ENCODE peak calls at places on chromosome 13, in five cellular contexts. One of them, this sample, is unnamed.

GRCh38 chr13:79382545-79383275 is 23.3 kb downstream of the RBM26 start:
- DNase-seq in SK-N-SH: no peak
- DNase-seq in GM12878: no peak
- DNase-seq in HepG2: no peak
- DNase-seq in K562: no peak
- DNase-seq in this sample: no peak

GRCh38 chr13:112728375-112729126 is 38.7 kb downstream of the ATP11A start:
- DNase-seq in SK-N-SH: no peak
- DNase-seq in GM12878: no peak
- DNase-seq in HepG2: no peak
- DNase-seq in K562: no peak
- DNase-seq in this sample: no peak

GRCh38 chr13:92589955-92590354 is 636.7 kb upstream of the GPC6 start:
- DNase-seq in SK-N-SH: no peak
- DNase-seq in GM12878: no peak
- DNase-seq in HepG2: no peak
- DNase-seq in K562: no peak
- DNase-seq in this sample: no peak

GRCh38 chr13:50685491-50685890 is 158.0 kb downstream of the DLEU7 start:
- DNase-seq in SK-N-SH: no peak
- DNase-seq in GM12878: no peak
- DNase-seq in HepG2: no peak
- DNase-seq in K562: no peak
- DNase-seq in this sample: no peak

GRCh38 chr13:48000559-48001126 is 430 bp downstream of the SUCLA2 start:
- DNase-seq in SK-N-SH: no peak
- DNase-seq in GM12878: no peak
- DNase-seq in HepG2: no peak
- DNase-seq in K562: peak; percentile 6
- DNase-seq in this sample: peak; percentile 2

GRCh38 chr13:30978981-30979956 is 46.8 kb downstream of the TEX26 start:
- DNase-seq in SK-N-SH: peak; percentile 29
- DNase-seq in GM12878: no peak
- DNase-seq in HepG2: peak; percentile 16
- DNase-seq in K562: peak; percentile 19
- DNase-seq in this sample: no peak

GRCh38 chr13:45063261-45063870 is 56.9 kb upstream of the GTF2F2 start:
- DNase-seq in SK-N-SH: no peak
- DNase-seq in GM12878: no peak
- DNase-seq in HepG2: no peak
- DNase-seq in K562: no peak
- DNase-seq in this sample: peak; percentile 63

GRCh38 chr13:98481511-98481951 is 95.4 kb downstream of the STK24 start:
- DNase-seq in SK-N-SH: no peak
- DNase-seq in GM12878: no peak
- DNase-seq in HepG2: no peak
- DNase-seq in K562: no peak
- DNase-seq in this sample: peak; percentile 30

GRCh38 chr13:59677966-59678814 is 485.5 kb downstream of the DIAPH3 start:
- DNase-seq in SK-N-SH: peak; percentile 55
- DNase-seq in GM12878: no peak
- DNase-seq in HepG2: peak; percentile 42
- DNase-seq in K562: peak; percentile 23
- DNase-seq in this sample: peak; percentile 72

GRCh38 chr13:26656919-26657318 is 99.4 kb downstream of the WASF3 start:
- DNase-seq in SK-N-SH: no peak
- DNase-seq in GM12878: no peak
- DNase-seq in HepG2: peak; percentile 24
- DNase-seq in K562: no peak
- DNase-seq in this sample: peak; percentile 82

GRCh38 chr13:57878291-57878690 is 246.7 kb downstream of the PCDH17 start:
- DNase-seq in SK-N-SH: no peak
- DNase-seq in GM12878: no peak
- DNase-seq in HepG2: no peak
- DNase-seq in K562: no peak
- DNase-seq in this sample: no peak

GRCh38 chr13:35512271-35512920 is 35.9 kb upstream of the MAB21L1 start:
- DNase-seq in SK-N-SH: no peak
- DNase-seq in GM12878: no peak
- DNase-seq in HepG2: no peak
- DNase-seq in K562: no peak
- DNase-seq in this sample: peak; percentile 90

GRCh38 chr13:32134991-32135390 is 103.4 kb downstream of the FRY start:
- DNase-seq in SK-N-SH: no peak
- DNase-seq in GM12878: no peak
- DNase-seq in HepG2: no peak
- DNase-seq in K562: no peak
- DNase-seq in this sample: no peak

GRCh38 chr13:98348476-98348875 is 171.4 kb upstream of the RNF113B start:
- DNase-seq in SK-N-SH: no peak
- DNase-seq in GM12878: no peak
- DNase-seq in HepG2: no peak
- DNase-seq in K562: no peak
- DNase-seq in this sample: no peak

GRCh38 chr13:113015826-113016525 is 47.0 kb downstream of the MCF2L start:
- DNase-seq in SK-N-SH: no peak
- DNase-seq in GM12878: no peak
- DNase-seq in HepG2: no peak
- DNase-seq in K562: no peak
- DNase-seq in this sample: no peak

GRCh38 chr13:23288995-23289394 is 108.2 kb downstream of the SGCG start:
- DNase-seq in SK-N-SH: no peak
- DNase-seq in GM12878: no peak
- DNase-seq in HepG2: no peak
- DNase-seq in K562: no peak
- DNase-seq in this sample: no peak

GRCh38 chr13:44573790-44574465 is 2.2 kb downstream of the TSC22D1 start:
- DNase-seq in SK-N-SH: peak; percentile 27
- DNase-seq in GM12878: no peak
- DNase-seq in HepG2: peak; percentile 11
- DNase-seq in K562: peak; percentile 13
- DNase-seq in this sample: peak; percentile 67

GRCh38 chr13:80684525-80685017 is 343.6 kb upstream of the SPRY2 start:
- DNase-seq in SK-N-SH: no peak
- DNase-seq in GM12878: no peak
- DNase-seq in HepG2: no peak
- DNase-seq in K562: no peak
- DNase-seq in this sample: no peak

GRCh38 chr13:20105161-20105689 is 55.6 kb downstream of the GJA3 start:
- DNase-seq in SK-N-SH: no peak
- DNase-seq in GM12878: no peak
- DNase-seq in HepG2: no peak
- DNase-seq in K562: no peak
- DNase-seq in this sample: no peak

GRCh38 chr13:112926993-112927392 is 42.0 kb upstream of the MCF2L start:
- DNase-seq in SK-N-SH: no peak
- DNase-seq in GM12878: no peak
- DNase-seq in HepG2: no peak
- DNase-seq in K562: no peak
- DNase-seq in this sample: no peak

GRCh38 chr13:51282322-51282721 is 57.2 kb upstream of the SERPINE3 start:
- DNase-seq in SK-N-SH: no peak
- DNase-seq in GM12878: no peak
- DNase-seq in HepG2: no peak
- DNase-seq in K562: no peak
- DNase-seq in this sample: no peak

DNA sequence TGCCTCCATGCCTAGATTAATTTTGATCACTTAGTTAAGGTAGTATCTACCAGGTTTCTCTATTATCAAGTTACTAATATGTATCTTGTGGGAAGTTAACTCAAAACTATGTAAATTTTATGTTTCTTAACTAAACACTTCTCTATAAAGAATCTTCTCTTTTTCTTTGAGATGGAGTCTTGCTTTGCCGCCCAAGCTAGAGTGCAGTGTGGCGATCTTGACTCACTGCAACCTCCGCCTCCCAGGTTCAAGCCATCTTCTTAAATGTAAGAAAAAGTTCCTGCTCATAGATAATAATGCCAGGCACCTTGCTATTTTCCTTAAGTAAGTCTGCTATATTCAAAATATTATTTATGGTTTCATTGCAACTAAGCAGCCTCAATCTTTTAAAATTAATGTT is 58.4 kb downstream of the ELF1 start:
- DNase-seq in SK-N-SH: no peak
- DNase-seq in GM12878: no peak
- DNase-seq in HepG2: no peak
- DNase-seq in K562: no peak
- DNase-seq in this sample: no peak
- H3K27ac ChIP-seq in SK-N-SH: no peak overlapping the region
- H3K27ac ChIP-seq in GM12878: peak overlapping the region; percentile 71
- H3K27ac ChIP-seq in HepG2: no peak overlapping the region
- H3K27ac ChIP-seq in K562: no peak overlapping the region
- H3K27ac ChIP-seq in this sample: no peak overlapping the region

GRCh38 chr13:74045583-74045982 is 88.6 kb downstream of the KLF12 start:
- DNase-seq in SK-N-SH: no peak
- DNase-seq in GM12878: no peak
- DNase-seq in HepG2: no peak
- DNase-seq in K562: no peak
- DNase-seq in this sample: no peak

GRCh38 chr13:74046461-74046860 is 87.7 kb downstream of the KLF12 start:
- DNase-seq in SK-N-SH: no peak
- DNase-seq in GM12878: no peak
- DNase-seq in HepG2: no peak
- DNase-seq in K562: no peak
- DNase-seq in this sample: peak; percentile 51

GRCh38 chr13:74052402-74052928 is 81.7 kb downstream of the KLF12 start:
- DNase-seq in SK-N-SH: no peak
- DNase-seq in GM12878: no peak
- DNase-seq in HepG2: peak; percentile 13
- DNase-seq in K562: no peak
- DNase-seq in this sample: no peak

GRCh38 chr13:74047925-74048324 is 86.3 kb downstream of the KLF12 start:
- DNase-seq in SK-N-SH: no peak
- DNase-seq in GM12878: no peak
- DNase-seq in HepG2: no peak
- DNase-seq in K562: no peak
- DNase-seq in this sample: no peak
- TF ChIP-seq MXI1 in SK-N-SH: no peak
- TF ChIP-seq MXI1 in GM12878: no peak
- TF ChIP-seq MXI1 in HepG2: no peak
- TF ChIP-seq MXI1 in K562: no peak
- TF ChIP-seq MXI1 in this sample: no peak

GRCh38 chr13:102667023-102667422 is 27.8 kb downstream of the METTL21C start:
- DNase-seq in SK-N-SH: no peak
- DNase-seq in GM12878: no peak
- DNase-seq in HepG2: no peak
- DNase-seq in K562: no peak
- DNase-seq in this sample: no peak

GRCh38 chr13:102670130-102670529 is 24.7 kb downstream of the METTL21C start:
- DNase-seq in SK-N-SH: no peak
- DNase-seq in GM12878: no peak
- DNase-seq in HepG2: no peak
- DNase-seq in K562: no peak
- DNase-seq in this sample: no peak

DNA sequence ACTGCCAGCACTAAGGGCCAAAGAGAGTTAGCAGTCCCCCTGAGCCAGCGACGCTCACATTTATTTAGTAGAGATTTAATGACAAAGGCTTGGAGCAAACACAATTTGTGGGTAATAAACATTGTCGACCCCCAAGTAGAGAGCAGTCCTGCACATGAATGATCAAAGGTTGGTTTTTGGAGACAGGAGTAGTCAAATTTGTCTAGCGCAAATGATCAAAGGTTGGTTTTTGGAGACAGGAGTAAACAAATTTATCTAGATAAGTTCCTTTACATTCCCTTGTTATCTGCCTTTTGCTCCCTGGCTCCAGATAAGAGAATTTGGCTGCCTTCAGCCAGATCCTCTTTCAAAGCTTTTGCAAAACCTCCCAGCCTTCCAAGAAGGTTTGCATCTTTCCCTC is 26.9 kb downstream of the METTL21C start:
- DNase-seq in SK-N-SH: no peak
- DNase-seq in GM12878: no peak
- DNase-seq in HepG2: peak; percentile 58
- DNase-seq in K562: no peak
- DNase-seq in this sample: no peak
- H3K27ac ChIP-seq in SK-N-SH: no peak overlapping the region
- H3K27ac ChIP-seq in GM12878: no peak overlapping the region
- H3K27ac ChIP-seq in HepG2: no peak overlapping the region
- H3K27ac ChIP-seq in K562: no peak overlapping the region
- H3K27ac ChIP-seq in this sample: no peak overlapping the region

DNA sequence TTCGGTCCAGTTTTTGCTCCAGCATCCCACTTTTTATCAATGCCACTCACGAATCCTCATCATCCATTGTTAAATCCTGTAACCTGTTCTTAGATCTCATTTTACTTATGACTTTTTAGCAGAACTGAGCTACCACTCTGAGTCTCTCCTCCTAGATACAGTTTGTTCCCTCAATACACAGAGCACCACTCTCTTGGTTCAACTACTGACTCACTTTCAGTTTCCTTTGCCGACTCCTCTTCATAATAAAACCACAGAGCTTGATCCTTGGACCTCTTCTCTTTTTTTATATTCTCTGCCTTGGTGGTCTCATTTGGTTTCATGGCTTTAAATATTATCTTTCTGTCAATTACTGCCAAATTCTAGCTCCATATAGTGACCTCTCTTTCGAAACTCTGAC is 150.3 kb downstream of the SLITRK5 start:
- DNase-seq in SK-N-SH: no peak
- DNase-seq in GM12878: no peak
- DNase-seq in HepG2: no peak
- DNase-seq in K562: no peak
- DNase-seq in this sample: no peak
- TF ChIP-seq MXI1 in SK-N-SH: no peak
- TF ChIP-seq MXI1 in GM12878: no peak
- TF ChIP-seq MXI1 in HepG2: no peak
- TF ChIP-seq MXI1 in K562: no peak
- TF ChIP-seq MXI1 in this sample: no peak

GRCh38 chr13:70249332-70250064 is 141.2 kb upstream of the KLHL1 start:
- DNase-seq in SK-N-SH: no peak
- DNase-seq in GM12878: no peak
- DNase-seq in HepG2: peak; percentile 87
- DNase-seq in K562: no peak
- DNase-seq in this sample: no peak
- H3K27ac ChIP-seq in SK-N-SH: no peak overlapping the region
- H3K27ac ChIP-seq in GM12878: no peak overlapping the region
- H3K27ac ChIP-seq in HepG2: no peak overlapping the region
- H3K27ac ChIP-seq in K562: no peak overlapping the region
- H3K27ac ChIP-seq in this sample: no peak overlapping the region

GRCh38 chr13:114118763-114119123 is 13.7 kb downstream of the RASA3 start:
- DNase-seq in SK-N-SH: peak; percentile 43
- DNase-seq in GM12878: no peak
- DNase-seq in HepG2: no peak
- DNase-seq in K562: no peak
- DNase-seq in this sample: peak; percentile 74
- TF ChIP-seq MXI1 in SK-N-SH: no peak
- TF ChIP-seq MXI1 in GM12878: no peak
- TF ChIP-seq MXI1 in HepG2: no peak
- TF ChIP-seq MXI1 in K562: no peak
- TF ChIP-seq MXI1 in this sample: no peak

DNA sequence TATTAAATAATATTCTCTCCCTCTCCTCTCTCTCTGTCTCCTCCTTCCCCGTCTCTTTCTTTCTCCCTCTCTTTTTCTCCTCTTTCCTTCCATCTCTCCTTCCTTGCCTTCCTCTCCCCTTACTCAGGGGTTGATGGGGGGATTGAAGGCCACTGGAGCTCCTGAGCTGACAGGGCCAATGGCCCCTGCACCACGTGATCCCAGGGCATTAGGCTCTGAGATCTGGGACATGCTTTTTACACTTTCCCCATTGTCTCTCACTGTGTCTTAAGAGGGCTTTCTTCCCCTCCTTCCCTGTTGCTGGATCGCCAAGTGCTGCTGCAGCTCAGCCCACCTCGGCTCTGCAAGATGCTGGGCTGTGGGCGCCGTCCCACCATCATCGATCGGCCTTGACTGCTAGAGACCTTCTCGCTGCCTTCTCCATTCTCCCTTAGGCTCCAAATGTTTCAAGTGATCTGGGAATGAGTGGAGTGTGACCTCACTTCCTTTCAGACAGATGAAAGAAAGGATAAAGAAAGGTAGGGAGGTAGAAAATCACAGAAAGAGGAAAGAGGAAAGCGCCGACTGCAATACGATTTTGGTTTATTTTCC is 42.2 kb downstream of the COL4A1 start:
- DNase-seq in SK-N-SH: no peak
- DNase-seq in GM12878: no peak
- DNase-seq in HepG2: no peak
- DNase-seq in K562: no peak
- DNase-seq in this sample: no peak
- H3K27ac ChIP-seq in SK-N-SH: peak overlapping the region; percentile 84
- H3K27ac ChIP-seq in GM12878: no peak overlapping the region
- H3K27ac ChIP-seq in HepG2: no peak overlapping the region
- H3K27ac ChIP-seq in K562: no peak overlapping the region
- H3K27ac ChIP-seq in this sample: no peak overlapping the region

This sample was measured in IMR-90.